ENCODE peak calls at places on chromosomes 1 and 21, in five cellular contexts. V is type B pancreatic cell, Q is hypothalamus, I is SK-MEL-5, N is HCEC 1CT. H is an unnamed sample.

GRCh38 chr1:9244501-9245229 is 10.1 kb downstream of the H6PD start:
- DNase-seq in V (no peak), Q (no peak), I (no peak), N (no peak), H (no peak)

GRCh38 chr1:93623875-93624274 is 57.8 kb downstream of the BCAR3 start:
- DNase-seq in V (no peak), Q (no peak), I (no peak), N (peak; percentile 78), H (no peak)

GRCh38 chr21:28725396-28725795 is 267.3 kb downstream of the LTN1 start:
- DNase-seq in V (no peak), Q (no peak), I (no peak), N (no peak), H (no peak)

GRCh38 chr1:184052194-184052559 is 647 bp downstream of the TSEN15 start:
- DNase-seq in V (no peak), Q (no peak), I (no peak), N (no peak), H (no peak)

GRCh38 chr1:12255918-12256317 is 26.1 kb downstream of the VPS13D start:
- DNase-seq in V (no peak), Q (no peak), I (no peak), N (no peak), H (no peak)

GRCh38 chr1:193368302-193368701 is 181.9 kb upstream of the B3GALT2 start:
- DNase-seq in V (no peak), Q (no peak), I (no peak), N (no peak), H (no peak)

GRCh38 chr1:23537296-23537993 is 6.4 kb upstream of the E2F2 start:
- DNase-seq in V (no peak), Q (no peak), I (no peak), N (peak; percentile 55), H (no peak)

GRCh38 chr1:244860914-244861610 is 3.3 kb downstream of the HNRNPU start:
- DNase-seq in V (no peak), Q (no peak), I (no peak), N (no peak), H (no peak)

GRCh38 chr1:29243023-29243862 is 6.9 kb downstream of the PTPRU start:
- DNase-seq in V (no peak), Q (no peak), I (no peak), N (no peak), H (no peak)

GRCh38 chr1:24417681-24418080 is 2.1 kb downstream of the NIPAL3 start:
- DNase-seq in V (no peak), Q (no peak), I (no peak), N (peak; percentile 73), H (no peak)

GRCh38 chr1:192579319-192579738 is 3.8 kb downstream of the RGS1 start:
- DNase-seq in V (no peak), Q (no peak), I (no peak), N (peak; percentile 87), H (no peak)